ENCODE peak calls at places on chromosomes 4 and X, in seven cellular contexts. B is mesenchymal stem cell, P is K562, Q is PC-3, I is endothelial cell of umbilical vein, T is trophoblast cell, V is DND-41. M is an unnamed sample.

GRCh38 chrX:24890677-24891076 is 125.1 kb downstream of the ARX start:
- DNase-seq in B (no peak), P (no peak), Q (peak), I (no peak), T (no peak), V (no peak), M (no peak)

GRCh38 chr4:23923840-23924239 is 34.0 kb upstream of the PPARGC1A start:
- DNase-seq in B (no peak), P (no peak), Q (no peak), I (no peak), T (no peak), V (no peak), M (no peak)

GRCh38 chr4:17358236-17358635 is 153.7 kb downstream of the QDPR start:
- DNase-seq in B (no peak), P (no peak), Q (no peak), I (no peak), T (no peak), V (no peak), M (no peak)

GRCh38 chr4:89753601-89754066 is 83.3 kb downstream of the SNCA start:
- DNase-seq in B (peak), P (no peak), Q (peak), I (peak), T (peak), V (no peak), M (peak)

GRCh38 chrX:136477026-136477425 is 10.7 kb upstream of the BRS3 start:
- DNase-seq in B (no peak), P (no peak), Q (no peak), I (no peak), T (peak), V (no peak), M (no peak)

GRCh38 chr4:120921456-120922389 is 803 bp downstream of the PRDM5 start:
- DNase-seq in B (peak), P (no peak), Q (peak), I (peak), T (peak), V (no peak), M (no peak)

GRCh38 chr4:176805155-176805554 is 12.4 kb upstream of the VEGFC start:
- DNase-seq in B (peak), P (no peak), Q (no peak), I (no peak), T (no peak), V (no peak), M (no peak)

GRCh38 chr4:43014266-43014665 is 121.8 kb downstream of the GRXCR1 start:
- DNase-seq in B (no peak), P (no peak), Q (no peak), I (no peak), T (no peak), V (no peak), M (no peak)

GRCh38 chr4:127370495-127371069 is 262.2 kb upstream of the INTU start:
- DNase-seq in B (peak), P (no peak), Q (no peak), I (no peak), T (no peak), V (no peak), M (no peak)

GRCh38 chrX:74449322-74449936 is 28.1 kb downstream of the SLC16A2 start:
- DNase-seq in B (no peak), P (no peak), Q (peak), I (no peak), T (no peak), V (peak), M (peak)

GRCh38 chrX:83508006-83508405 is at the start of gene POU3F4:
- DNase-seq in B (no peak), P (no peak), Q (no peak), I (no peak), T (no peak), V (no peak), M (no peak)

GRCh38 chr4:138507527-138507926 is 265.4 kb upstream of the SLC7A11 start:
- DNase-seq in B (peak), P (no peak), Q (no peak), I (no peak), T (peak), V (no peak), M (no peak)

GRCh38 chr4:69800599-69800998 is 40.2 kb upstream of the SULT1B1 start:
- DNase-seq in B (no peak), P (no peak), Q (peak), I (peak), T (peak), V (no peak), M (no peak)

GRCh38 chrX:13985697-13986435 is 43.8 kb downstream of the GEMIN8 start:
- DNase-seq in B (no peak), P (no peak), Q (no peak), I (no peak), T (no peak), V (no peak), M (no peak)

GRCh38 chr4:38177035-38177791 is 217.0 kb downstream of the PTTG2 start:
- DNase-seq in B (no peak), P (no peak), Q (no peak), I (peak), T (no peak), V (peak), M (no peak)

GRCh38 chr4:85932371-85933305 is 427.2 kb downstream of the MAPK10 start:
- DNase-seq in B (no peak), P (no peak), Q (no peak), I (peak), T (no peak), V (peak), M (no peak)

GRCh38 chr4:183175631-183176232 is 76.7 kb downstream of the WWC2 start:
- DNase-seq in B (no peak), P (no peak), Q (peak), I (peak), T (no peak), V (no peak), M (no peak)

GRCh38 chrX:86946569-86946968 is 571.0 kb upstream of the KLHL4 start:
- DNase-seq in B (peak), P (peak), Q (peak), I (peak), T (no peak), V (no peak), M (no peak)

GRCh38 chrX:106874075-106874474 is 29.1 kb downstream of the RIPPLY1 start:
- DNase-seq in B (peak), P (no peak), Q (peak), I (peak), T (no peak), V (no peak), M (no peak)

GRCh38 chrX:33205321-33205720 is 6.0 kb downstream of the DMD start:
- DNase-seq in B (no peak), P (no peak), Q (no peak), I (no peak), T (no peak), V (no peak), M (no peak)

GRCh38 chr4:84837751-84838150 is 128.7 kb downstream of the WDFY3 start:
- DNase-seq in B (no peak), P (no peak), Q (no peak), I (no peak), T (no peak), V (no peak), M (no peak)

GRCh38 chr4:71389149-71389840 is 50.5 kb downstream of the SLC4A4 start:
- DNase-seq in B (no peak), P (no peak), Q (peak), I (no peak), T (no peak), V (no peak), M (no peak)

GRCh38 chr4:100486496-100486895 is 31.3 kb downstream of the EMCN start:
- DNase-seq in B (no peak), P (no peak), Q (no peak), I (no peak), T (no peak), V (no peak), M (no peak)

GRCh38 chrX:23332888-23333821 is 1.5 kb upstream of the PTCHD1 start:
- DNase-seq in B (no peak), P (no peak), Q (no peak), I (no peak), T (no peak), V (no peak), M (no peak)

GRCh38 chr4:38177792-38178665 is 217.8 kb downstream of the PTTG2 start:
- DNase-seq in B (no peak), P (no peak), Q (no peak), I (no peak), T (no peak), V (peak), M (no peak)

GRCh38 chr4:61332671-61333070 is 132.5 kb downstream of the ADGRL3 start:
- DNase-seq in B (peak), P (no peak), Q (no peak), I (no peak), T (no peak), V (no peak), M (no peak)

GRCh38 chrX:149371984-149372383 is 133.1 kb downstream of the IDS start:
- DNase-seq in B (no peak), P (no peak), Q (no peak), I (no peak), T (no peak), V (no peak), M (no peak)

GRCh38 chr4:94545296-94545695 is 93.6 kb downstream of the PDLIM5 start:
- DNase-seq in B (peak), P (no peak), Q (peak), I (peak), T (peak), V (no peak), M (no peak)

GRCh38 chr4:71201817-71202576 is 136.8 kb upstream of the SLC4A4 start:
- DNase-seq in B (no peak), P (no peak), Q (no peak), I (no peak), T (no peak), V (no peak), M (no peak)

GRCh38 chr4:94253036-94253435 is 45.4 kb downstream of the SMARCAD1 start:
- DNase-seq in B (peak), P (peak), Q (no peak), I (no peak), T (no peak), V (no peak), M (peak)

GRCh38 chrX:134484039-134484438 is 24.1 kb downstream of the HPRT1 start:
- DNase-seq in B (peak), P (peak), Q (peak), I (peak), T (no peak), V (no peak), M (peak)

GRCh38 chr4:7276538-7276937 is 84.2 kb downstream of the SORCS2 start:
- DNase-seq in B (no peak), P (no peak), Q (no peak), I (no peak), T (no peak), V (no peak), M (no peak)

GRCh38 chr4:5609265-5610007 is 98.9 kb downstream of the EVC2 start:
- DNase-seq in B (no peak), P (no peak), Q (no peak), I (no peak), T (no peak), V (no peak), M (no peak)

GRCh38 chr4:68630371-68630770 is 40.1 kb downstream of the UGT2B15 start:
- DNase-seq in B (no peak), P (no peak), Q (peak), I (no peak), T (peak), V (no peak), M (no peak)

GRCh38 chrX:46575991-46576392 is 2.4 kb downstream of the CHST7 start:
- DNase-seq in B (peak), P (no peak), Q (peak), I (peak), T (no peak), V (no peak), M (no peak)

GRCh38 chr4:52657630-52658501 is 1.2 kb downstream of the USP46 start:
- DNase-seq in B (peak), P (peak), Q (peak), I (peak), T (no peak), V (no peak), M (peak)

GRCh38 chr4:14994242-14994641 is 8.0 kb upstream of the CPEB2 start:
- DNase-seq in B (peak), P (no peak), Q (peak), I (no peak), T (peak), V (no peak), M (no peak)

GRCh38 chrX:21725498-21725897 is 32.4 kb downstream of the SMPX start:
- DNase-seq in B (peak), P (no peak), Q (peak), I (no peak), T (no peak), V (no peak), M (peak)

GRCh38 chrX:66677430-66677829 is 38.6 kb upstream of the EDA2R start:
- DNase-seq in B (peak), P (no peak), Q (no peak), I (peak), T (no peak), V (no peak), M (no peak)
- H2AFZ ChIP-seq in B (no peak), P (no peak), Q (no peak), I (no peak), T (no peak), V (no peak), M (no peak)

DNA sequence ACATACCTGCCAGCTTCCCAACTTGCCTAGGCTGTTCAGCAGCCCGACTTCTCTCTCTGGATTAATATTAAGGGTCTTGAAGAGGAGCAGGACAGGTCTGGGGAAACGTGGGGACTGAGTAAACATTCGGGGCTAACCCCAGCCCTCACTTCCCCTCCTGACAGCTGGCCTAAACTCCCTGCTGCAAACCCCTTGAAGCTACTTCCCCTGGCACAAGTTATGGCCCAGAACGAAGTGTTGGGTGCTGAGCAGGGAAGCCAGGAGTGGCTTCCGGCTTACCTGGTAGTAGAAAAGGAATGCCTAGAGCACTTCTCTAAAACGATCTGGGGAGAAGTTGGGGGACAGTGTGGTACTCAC is 200.0 kb downstream of the BCOR start:
- DNase-seq in B (no peak), P (no peak), Q (peak), I (no peak), T (no peak), V (no peak), M (no peak)
- H2AFZ ChIP-seq in B (no peak), P (peak), Q (no peak), I (no peak), T (no peak), V (no peak), M (no peak)

DNA sequence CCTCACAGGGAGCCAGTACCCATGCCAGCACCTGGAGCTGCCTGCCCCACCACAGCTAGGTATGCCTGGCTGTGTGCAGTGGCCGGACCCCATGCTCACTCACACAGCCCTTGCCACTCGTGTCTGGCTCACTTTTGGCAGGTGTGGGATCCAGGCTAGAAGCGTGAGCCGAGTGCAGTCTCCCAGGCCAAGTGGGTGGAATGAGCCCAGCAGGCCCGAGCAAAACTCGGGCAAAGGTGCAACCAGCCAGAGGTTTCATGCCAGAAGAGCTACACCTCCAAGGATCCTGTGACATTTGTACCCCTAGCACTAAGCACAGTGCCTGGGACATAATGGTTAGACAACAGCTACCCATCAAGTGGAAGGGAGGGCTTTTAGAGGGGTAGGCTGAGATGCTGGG is 217.8 kb downstream of the NSUN7 start:
- DNase-seq in B (no peak), P (no peak), Q (no peak), I (no peak), T (no peak), V (no peak), M (no peak)
- H2AFZ ChIP-seq in B (no peak), P (no peak), Q (no peak), I (no peak), T (no peak), V (no peak), M (no peak)

GRCh38 chr4:8725071-8725841 is 132.7 kb downstream of the CPZ start:
- DNase-seq in B (no peak), P (no peak), Q (no peak), I (no peak), T (no peak), V (no peak), M (no peak)

GRCh38 chr4:8722556-8722955 is 130.0 kb downstream of the CPZ start:
- DNase-seq in B (no peak), P (no peak), Q (no peak), I (no peak), T (no peak), V (no peak), M (no peak)

GRCh38 chr4:8721621-8722020 is 129.1 kb downstream of the CPZ start:
- DNase-seq in B (no peak), P (no peak), Q (no peak), I (no peak), T (no peak), V (no peak), M (no peak)

GRCh38 chr4:8724436-8725070 is 132.0 kb downstream of the CPZ start:
- DNase-seq in B (no peak), P (no peak), Q (no peak), I (no peak), T (no peak), V (no peak), M (no peak)

GRCh38 chr4:8723222-8723980 is 130.8 kb downstream of the CPZ start:
- DNase-seq in B (no peak), P (no peak), Q (no peak), I (no peak), T (no peak), V (no peak), M (no peak)
- H2AFZ ChIP-seq in B (no peak), P (no peak), Q (no peak), I (no peak), T (no peak), V (no peak), M (no peak)

DNA sequence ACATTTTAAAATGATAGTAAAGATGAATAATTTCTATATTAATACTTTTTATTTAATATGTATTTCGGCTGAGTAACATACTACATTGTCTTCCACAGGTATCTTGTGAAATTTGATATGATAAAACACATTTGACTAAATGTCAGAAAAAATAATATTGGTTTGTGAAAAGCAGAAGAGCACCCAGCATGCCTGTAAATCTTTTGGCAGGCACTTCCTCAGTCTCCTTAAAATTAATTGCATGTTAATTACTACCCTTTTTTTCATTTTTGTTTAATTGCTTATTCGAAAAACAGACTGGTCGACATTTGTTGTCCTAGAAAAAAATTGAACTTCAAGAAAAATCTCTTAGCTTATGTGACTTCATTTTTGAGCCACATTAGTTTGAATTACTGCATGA is 40.6 kb downstream of the CLCN3 start:
- DNase-seq in B (no peak), P (no peak), Q (no peak), I (no peak), T (no peak), V (no peak), M (no peak)
- H2AFZ ChIP-seq in B (no peak), P (no peak), Q (no peak), I (no peak), T (no peak), V (no peak), M (no peak)

DNA sequence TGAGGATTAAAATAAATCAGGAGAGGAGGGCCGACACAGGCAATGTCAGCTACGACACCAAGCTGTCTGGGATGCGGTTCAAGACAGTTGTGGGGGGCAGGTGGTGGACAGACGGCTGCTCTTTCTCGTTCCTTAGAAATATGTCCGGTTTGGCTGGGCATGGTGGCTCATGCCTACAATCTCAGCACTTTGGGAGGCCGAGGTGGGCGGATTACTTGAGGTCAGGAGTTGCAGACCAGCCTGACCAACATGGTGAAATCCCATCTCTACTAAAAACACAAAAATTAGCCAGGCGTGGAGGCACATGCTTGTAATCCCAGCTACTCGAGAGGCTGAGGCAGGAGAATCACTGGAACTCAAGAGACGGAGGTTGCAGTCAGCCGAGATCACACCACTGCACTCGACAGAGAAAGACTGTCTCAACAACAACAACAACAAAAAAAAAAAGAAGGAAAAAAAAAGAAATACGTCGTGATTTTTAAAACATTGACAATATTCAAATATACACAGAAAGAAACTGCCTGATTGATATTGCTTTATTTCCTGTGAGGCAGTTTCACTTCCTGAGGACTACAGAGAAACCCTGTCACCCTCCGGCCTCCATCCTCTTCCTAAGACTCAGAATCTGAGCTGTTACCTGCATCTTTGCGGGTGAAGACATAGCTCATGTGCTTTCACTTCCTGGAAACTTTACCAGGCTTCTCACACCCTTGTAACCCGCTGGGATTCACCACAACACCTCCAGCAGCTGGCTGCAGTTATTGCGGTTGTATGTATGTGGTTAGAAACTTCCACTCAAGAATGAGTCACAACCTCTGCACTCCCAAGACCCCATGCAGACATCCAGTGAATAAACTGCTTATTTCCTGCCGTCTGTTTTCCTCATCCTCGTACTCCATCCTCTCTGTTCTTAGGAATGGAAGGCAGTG is 63.8 kb upstream of the STS start:
- DNase-seq in B (peak), P (no peak), Q (peak), I (peak), T (no peak), V (peak), M (peak)
- H2AFZ ChIP-seq in B (no peak), P (no peak), Q (no peak), I (no peak), T (no peak), V (no peak), M (no peak)

GRCh38 chrX:110032534-110033161 is 29.7 kb downstream of the TMEM164 start:
- DNase-seq in B (no peak), P (no peak), Q (peak), I (no peak), T (no peak), V (no peak), M (no peak)
- H2AFZ ChIP-seq in B (no peak), P (no peak), Q (no peak), I (no peak), T (no peak), V (no peak), M (no peak)

M was measured in HCT116.